ENCODE peak calls at places on chromosomes 1 and 21, in five cellular contexts. W is ovary, I is K562, X is body of pancreas, J is GM12892. E is an unnamed sample.

GRCh38 chr1:180643693-180644092 is 11.9 kb downstream of the XPR1 start:
- DNase-seq in J (no peak), I (no peak), W (no peak), X (peak; percentile 52), E (no peak)

GRCh38 chr1:57824535-57824934 is 400.7 kb upstream of the DAB1 start:
- DNase-seq in X (no peak), I (no peak), J (no peak), W (no peak), E (no peak)

GRCh38 chr1:228285661-228286504 is 78.0 kb downstream of the OBSCN start:
- DNase-seq in W (no peak), I (no peak), J (no peak), X (peak; percentile 7), E (peak; percentile 57)

GRCh38 chr1:89089962-89090361 is 25.0 kb upstream of the GBP1 start:
- DNase-seq in J (no peak), X (no peak), I (no peak), W (no peak), E (no peak)

GRCh38 chr1:72579629-72580028 is 297.3 kb upstream of the NEGR1 start:
- DNase-seq in I (no peak), J (no peak), X (no peak), W (no peak), E (no peak)

GRCh38 chr1:30129421-30130055 is 593.8 kb downstream of the MATN1 start:
- DNase-seq in X (no peak), J (no peak), I (peak; percentile 36), W (no peak), E (no peak)

GRCh38 chr1:74534241-74534640 is 21.8 kb upstream of the LRRC53 start:
- DNase-seq in X (no peak), I (no peak), J (no peak), W (no peak), E (no peak)

GRCh38 chr1:93579891-93580290 is 101.7 kb downstream of the BCAR3 start:
- DNase-seq in X (peak; percentile 81), I (no peak), J (no peak), W (peak; percentile 55), E (no peak)

GRCh38 chr1:152967201-152967600 is 3.2 kb upstream of the SPRR4 start:
- DNase-seq in W (no peak), J (no peak), X (no peak), I (no peak), E (no peak)

GRCh38 chr1:226660410-226661182 is 78.5 kb downstream of the ITPKB start:
- DNase-seq in I (no peak), W (no peak), X (no peak), J (no peak), E (no peak)

GRCh38 chr21:45122432-45123132 is 48.2 kb downstream of the ADARB1 start:
- DNase-seq in I (no peak), X (no peak), W (no peak), J (no peak), E (no peak)

GRCh38 chr1:92291372-92291999 is 7.3 kb downstream of the GLMN start:
- DNase-seq in I (peak; percentile 29), J (no peak), X (no peak), W (no peak), E (no peak)

GRCh38 chr1:3066250-3066711 is 2.7 kb upstream of the PRDM16 start:
- DNase-seq in W (no peak), J (no peak), X (peak; percentile 90), I (no peak), E (peak; percentile 57)

GRCh38 chr1:172999349-172999748 is 51.4 kb downstream of the TNFSF18 start:
- DNase-seq in X (no peak), W (no peak), I (no peak), J (no peak), E (no peak)

GRCh38 chr1:156709743-156710489 is 4.5 kb upstream of the CRABP2 start:
- DNase-seq in I (no peak), W (no peak), J (no peak), X (peak; percentile 75), E (peak; percentile 83)

GRCh38 chr1:187010571-187011309 is 182.0 kb downstream of the PLA2G4A start:
- DNase-seq in W (no peak), X (no peak), J (no peak), I (no peak), E (no peak)

GRCh38 chr1:215472723-215473122 is 94.4 kb upstream of the KCTD3 start:
- DNase-seq in I (no peak), W (no peak), X (no peak), J (no peak), E (no peak)

GRCh38 chr1:173708787-173709186 is 6.0 kb upstream of the KLHL20 start:
- DNase-seq in W (no peak), J (no peak), I (no peak), X (no peak), E (no peak)

GRCh38 chr1:219271914-219272545 is 98.4 kb downstream of the LYPLAL1 start:
- DNase-seq in X (no peak), W (no peak), J (no peak), I (no peak), E (no peak)

GRCh38 chr21:14080764-14081096 is 130.0 kb downstream of the LIPI start:
- DNase-seq in W (no peak), X (no peak), J (no peak), I (no peak), E (no peak)

GRCh38 chr1:180981596-180982387 is 40.9 kb downstream of the STX6 start:
- DNase-seq in J (no peak), W (no peak), I (no peak), X (no peak), E (no peak)

GRCh38 chr1:178740491-178740890 is 15.4 kb downstream of the RALGPS2 start:
- DNase-seq in X (no peak), J (no peak), W (no peak), I (no peak), E (no peak)

GRCh38 chr1:198966519-198966918 is 327.7 kb downstream of the PTPRC start:
- DNase-seq in J (no peak), W (no peak), X (no peak), I (no peak), E (no peak)

GRCh38 chr1:235011064-235011598 is 117.5 kb downstream of the TOMM20 start:
- DNase-seq in W (no peak), J (no peak), X (no peak), I (no peak), E (peak; percentile 37)

GRCh38 chr1:164969256-164969655 is 387.3 kb downstream of the LMX1A start:
- DNase-seq in J (no peak), X (no peak), W (no peak), I (no peak), E (no peak)

GRCh38 chr1:47262787-47263413 is 30.9 kb upstream of the TAL1 start:
- DNase-seq in I (peak; percentile 76), J (peak; percentile 19), X (peak; percentile 44), W (no peak), E (no peak)

GRCh38 chr1:14983277-14983676 is 170.3 kb upstream of the TMEM51 start:
- DNase-seq in W (no peak), I (peak; percentile 49), X (no peak), J (no peak), E (no peak)

GRCh38 chr21:39633770-39634181 is 21.0 kb downstream of the B3GALT5 start:
- DNase-seq in J (no peak), I (no peak), X (no peak), W (no peak), E (no peak)

GRCh38 chr1:213055087-213055591 is 4.1 kb downstream of the RPS6KC1 start:
- DNase-seq in X (no peak), I (peak; percentile 55), J (no peak), W (no peak), E (no peak)

GRCh38 chr1:234849824-234850223 is 239.8 kb upstream of the IRF2BP2 start:
- DNase-seq in I (no peak), X (no peak), J (no peak), W (no peak), E (no peak)

DNA sequence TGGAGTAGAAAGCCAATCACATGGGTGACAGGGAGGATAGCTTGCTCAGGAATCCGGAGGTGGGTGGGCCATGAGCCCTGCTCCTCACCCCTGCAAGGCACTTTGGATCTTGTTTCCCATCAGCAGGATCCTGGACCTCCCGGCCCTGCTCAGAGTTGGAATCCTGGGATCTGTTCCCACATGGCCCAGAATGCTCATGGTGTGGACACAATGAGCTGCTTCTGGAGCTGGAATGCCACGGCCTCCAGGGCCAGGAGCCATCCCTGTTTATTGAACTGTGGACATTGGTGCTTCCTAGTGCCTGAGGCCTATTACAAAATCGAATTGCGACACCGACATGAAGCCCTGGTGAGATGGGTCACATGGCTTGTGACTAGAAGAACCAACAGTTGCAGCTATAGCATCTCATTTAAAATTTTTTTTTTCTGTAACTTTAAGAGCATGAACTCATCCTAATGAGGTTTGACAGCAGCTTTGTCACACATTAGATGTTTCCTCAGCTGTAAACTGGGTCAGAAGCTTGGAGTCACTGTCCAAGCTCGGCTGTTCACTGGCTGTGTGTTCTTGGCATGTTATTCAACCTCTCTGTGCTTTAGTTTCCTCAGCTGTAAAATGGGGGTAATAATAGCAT is 40.4 kb upstream of the GOLT1A start:
- DNase-seq in W (no peak), I (no peak), X (peak; percentile 44), J (no peak), E (peak; percentile 90)
- TF ChIP-seq POLR2A in W (no peak), I (no peak), X (no peak), J (no peak), E (no peak)

GRCh38 chr1:10209905-10210810 is at the start of gene KIF1B:
- DNase-seq in X (peak; percentile 99), J (peak; percentile 99), W (peak; percentile 99), I (peak; percentile 100), E (peak; percentile 99)
- TF ChIP-seq POLR2A in X (peak; percentile 99), J (peak; percentile 53), W (peak; percentile 97), I (peak; percentile 47), E (peak; percentile 84)

DNA sequence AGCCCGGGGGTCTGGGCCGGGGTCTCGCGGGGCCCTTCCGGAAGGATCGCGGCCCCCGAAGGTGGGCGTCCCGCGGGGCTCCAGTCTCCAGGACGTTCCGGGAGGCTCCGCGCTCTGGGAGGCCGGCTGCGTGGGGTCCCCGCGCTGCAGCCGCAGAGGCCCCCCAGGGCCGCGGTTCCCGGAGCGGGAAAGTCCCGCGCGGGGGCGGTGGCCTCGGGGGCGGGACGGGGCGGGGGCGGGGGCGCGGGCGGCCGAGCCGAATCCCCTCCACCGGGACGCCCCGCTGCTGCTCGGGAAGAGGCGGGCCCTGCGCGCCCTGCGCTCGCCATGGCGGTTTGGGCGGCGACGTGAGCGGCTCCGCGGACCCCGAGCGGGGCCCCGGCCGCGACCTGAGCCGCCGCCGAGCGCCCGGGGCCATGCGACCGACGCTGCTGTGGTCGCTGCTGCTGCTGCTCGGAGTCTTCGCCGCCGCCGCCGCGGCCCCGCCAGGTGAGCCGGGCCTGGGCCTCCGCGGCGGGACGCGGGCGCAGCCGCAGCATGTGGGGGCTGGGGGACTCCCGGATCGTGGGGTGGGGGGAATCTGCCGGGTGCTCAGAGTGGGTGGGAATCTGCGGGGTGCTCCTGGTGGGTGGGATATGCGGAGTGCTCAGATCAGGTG is at the start of gene IFNGR2:
- DNase-seq in I (peak; percentile 92), X (peak; percentile 42), W (peak; percentile 44), J (peak; percentile 66), E (peak; percentile 76)
- TF ChIP-seq POLR2A in I (no peak), X (no peak), W (peak; percentile 16), J (no peak), E (no peak)

DNA sequence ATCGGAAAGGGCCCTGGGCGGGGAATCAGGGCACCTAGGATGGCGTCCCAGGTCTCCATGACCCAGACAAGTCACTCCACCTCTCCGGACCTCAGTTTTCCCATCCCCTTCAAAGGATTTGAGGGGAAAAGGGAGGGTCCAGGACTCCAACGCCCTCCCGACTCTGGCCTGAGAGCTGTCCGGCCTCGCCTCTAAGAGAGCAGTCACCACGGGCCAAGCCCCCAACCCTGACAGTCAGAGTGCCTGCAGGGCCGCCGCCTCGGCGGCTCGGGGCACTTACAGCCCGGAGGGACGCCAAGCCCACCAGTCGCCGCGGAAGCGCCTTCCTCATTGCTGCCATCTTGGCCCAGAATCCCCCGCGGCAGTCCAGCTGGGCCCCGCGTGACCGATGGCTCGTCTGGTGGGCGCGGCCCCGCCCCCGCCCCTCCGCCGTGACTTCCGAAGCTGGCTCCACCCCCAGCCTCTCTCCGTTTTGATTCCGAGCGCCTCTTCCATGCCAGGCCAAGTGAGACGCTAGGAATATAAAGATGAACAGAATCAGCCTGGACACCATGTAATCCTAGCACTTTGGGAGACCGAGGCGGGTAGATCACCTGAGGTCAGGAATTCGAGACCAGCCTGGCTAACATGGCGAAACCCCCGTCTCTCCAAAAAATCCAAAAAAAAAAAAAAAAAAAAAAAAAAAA is at the start of gene HMGCL:
- DNase-seq in I (peak; percentile 97), J (peak; percentile 95), W (peak; percentile 89), X (peak; percentile 91), E (peak; percentile 95)
- TF ChIP-seq POLR2A in I (peak; percentile 98), J (peak; percentile 97), W (peak; percentile 90), X (peak; percentile 74), E (no peak)

E was measured in suprapubic skin.